ENCODE peak calls at places on chromosomes 13 and 19, in five cellular contexts. J, X, T, V and P are unnamed samples.

GRCh38 chr13:44719857-44720671 is 143.9 kb upstream of the TSC22D1 start:
- DNase-seq in J (no peak), X (no peak), T (no peak), V (no peak), P (no peak)

GRCh38 chr13:54705738-54706137 is 1677.1 kb downstream of the OLFM4 start:
- DNase-seq in J (no peak), X (no peak), T (no peak), V (no peak), P (no peak)

GRCh38 chr19:40512473-40513344 is 45.9 kb downstream of the SPTBN4 start:
- DNase-seq in J (no peak), X (no peak), T (peak; percentile 48), V (peak; percentile 35), P (peak; percentile 23)

GRCh38 chr13:95246292-95247082 is 54.8 kb downstream of the ABCC4 start:
- DNase-seq in J (no peak), X (peak; percentile 22), T (no peak), V (no peak), P (no peak)

GRCh38 chr13:39602614-39603366 is at the start of gene LHFPL6:
- DNase-seq in J (peak; percentile 64), X (peak; percentile 87), T (peak; percentile 86), V (peak; percentile 60), P (peak; percentile 73)

GRCh38 chr13:73056054-73056962 is 2.5 kb upstream of the KLF5 start:
- DNase-seq in J (no peak), X (peak; percentile 76), T (no peak), V (no peak), P (no peak)

GRCh38 chr13:71515639-71516038 is 351.4 kb downstream of the DACH1 start:
- DNase-seq in J (no peak), X (no peak), T (no peak), V (no peak), P (no peak)

GRCh38 chr19:47021536-47022139 is 2.0 kb downstream of the NPAS1 start:
- DNase-seq in J (no peak), X (no peak), T (no peak), V (no peak), P (no peak)

GRCh38 chr19:30107351-30107750 is 165.3 kb downstream of the URI1 start:
- DNase-seq in J (no peak), X (no peak), T (no peak), V (no peak), P (no peak)

GRCh38 chr19:14843169-14843568 is 5.6 kb downstream of the OR7A10 start:
- DNase-seq in J (no peak), X (no peak), T (no peak), V (no peak), P (no peak)

GRCh38 chr19:45474191-45474940 is 6.6 kb downstream of the FOSB start:
- DNase-seq in J (no peak), X (no peak), T (no peak), V (no peak), P (no peak)

GRCh38 chr13:39385621-39386231 is 217.3 kb downstream of the LHFPL6 start:
- DNase-seq in J (no peak), X (no peak), T (no peak), V (no peak), P (no peak)

GRCh38 chr19:35211545-35212230 is 16.9 kb downstream of the FAM187B start:
- DNase-seq in J (no peak), X (no peak), T (no peak), V (no peak), P (no peak)

GRCh38 chr13:23567792-23568480 is 2.3 kb upstream of the TNFRSF19 start:
- DNase-seq in J (no peak), X (no peak), T (no peak), V (no peak), P (peak; percentile 46)

GRCh38 chr13:81442904-81443303 is 1102.0 kb upstream of the SPRY2 start:
- DNase-seq in J (no peak), X (peak; percentile 4), T (no peak), V (no peak), P (no peak)

GRCh38 chr19:7527516-7528191 is 5.2 kb downstream of the MCOLN1 start:
- DNase-seq in J (no peak), X (no peak), T (no peak), V (no peak), P (no peak)

GRCh38 chr13:98965325-98965724 is 12.5 kb downstream of the DOCK9 start:
- DNase-seq in J (no peak), X (no peak), T (no peak), V (no peak), P (no peak)

GRCh38 chr19:12666305-12667048 is at the start of the genes MAN2B1 and WDR83:
- DNase-seq in J (no peak), X (peak; percentile 90), T (peak; percentile 81), V (peak; percentile 70), P (peak; percentile 65)

GRCh38 chr19:10503002-10503789 is at the start of gene KEAP1:
- DNase-seq in J (no peak), X (no peak), T (peak; percentile 58), V (no peak), P (peak; percentile 41)

GRCh38 chr13:93624371-93624777 is 397.8 kb downstream of the GPC6 start:
- DNase-seq in J (no peak), X (no peak), T (no peak), V (no peak), P (no peak)

GRCh38 chr19:1324792-1325567 is 39.3 kb downstream of the EFNA2 start:
- DNase-seq in J (no peak), X (peak; percentile 65), T (no peak), V (no peak), P (no peak)

GRCh38 chr13:40776681-40777165 is 5.7 kb upstream of the MRPS31 start:
- DNase-seq in J (no peak), X (no peak), T (no peak), V (no peak), P (no peak)

GRCh38 chr19:55384576-55385235 is 614 bp upstream of the TMEM238 start:
- DNase-seq in J (no peak), X (no peak), T (no peak), V (no peak), P (no peak)

GRCh38 chr19:55382522-55383054 is 1.5 kb downstream of the TMEM238 start:
- DNase-seq in J (no peak), X (no peak), T (no peak), V (no peak), P (no peak)

GRCh38 chr19:55385236-55385748 is 440 bp upstream of the RPL28 start:
- DNase-seq in J (peak; percentile 95), X (peak; percentile 89), T (peak; percentile 96), V (peak; percentile 90), P (peak; percentile 93)

GRCh38 chr19:55383279-55383788 is 758 bp downstream of the TMEM238 start:
- DNase-seq in J (no peak), X (no peak), T (no peak), V (no peak), P (no peak)

GRCh38 chr19:55383789-55384575 is at the start of gene TMEM238:
- DNase-seq in J (no peak), X (no peak), T (peak; percentile 70), V (peak; percentile 62), P (no peak)
- TF ChIP-seq CTCF in J (no peak), X (peak; percentile 59), T (no peak), V (peak; percentile 18), P (peak; percentile 20)

GRCh38 chr19:42199440-42200115 is 17.9 kb downstream of the DEDD2 start:
- DNase-seq in J (no peak), X (peak; percentile 85), T (no peak), V (no peak), P (no peak)
- TF ChIP-seq CTCF in J (no peak), X (peak; percentile 49), T (no peak), V (no peak), P (no peak)

GRCh38 chr13:46342538-46342937 is 44.5 kb downstream of the RUBCNL start:
- DNase-seq in J (no peak), X (no peak), T (no peak), V (no peak), P (no peak)

GRCh38 chr13:46343279-46343949 is 43.6 kb downstream of the RUBCNL start:
- DNase-seq in J (no peak), X (no peak), T (no peak), V (no peak), P (no peak)

GRCh38 chr13:46340631-46341111 is 46.4 kb downstream of the RUBCNL start:
- DNase-seq in J (no peak), X (no peak), T (no peak), V (no peak), P (no peak)

GRCh38 chr13:46341112-46341711 is 45.8 kb downstream of the RUBCNL start:
- DNase-seq in J (no peak), X (no peak), T (no peak), V (no peak), P (no peak)

GRCh38 chr13:46339035-46339666 is 47.9 kb downstream of the RUBCNL start:
- DNase-seq in J (no peak), X (no peak), T (no peak), V (no peak), P (no peak)
- TF ChIP-seq CTCF in J (no peak), X (no peak), T (no peak), V (no peak), P (no peak)

DNA sequence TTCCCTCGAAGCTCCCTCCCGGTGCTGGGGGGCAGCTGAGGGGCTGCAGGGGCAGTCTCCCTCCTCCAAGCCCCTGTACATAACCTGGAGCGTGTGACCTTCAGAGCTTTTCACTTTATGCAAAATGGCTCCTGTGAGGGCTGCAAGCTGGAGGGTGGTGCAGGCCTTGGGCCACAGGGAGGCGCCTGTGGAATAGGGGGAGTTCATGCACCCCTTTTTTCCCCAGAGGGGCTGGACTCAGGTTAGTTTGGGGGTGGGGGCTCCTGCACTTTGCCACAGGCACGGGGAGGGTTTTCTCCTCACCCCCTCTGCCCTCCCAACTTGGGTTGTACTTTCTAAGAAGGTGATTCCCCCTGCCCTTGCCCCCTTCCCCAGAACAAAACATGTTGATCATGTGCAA is 6.6 kb upstream of the PRR19 start:
- DNase-seq in J (no peak), X (no peak), T (no peak), V (no peak), P (no peak)
- TF ChIP-seq CTCF in J (no peak), X (no peak), T (no peak), V (no peak), P (no peak)

GRCh38 chr19:50486823-50487515 is 10.3 kb upstream of the GARIN5A start:
- DNase-seq in J (no peak), X (no peak), T (no peak), V (no peak), P (peak; percentile 67)
- TF ChIP-seq CTCF in J (no peak), X (peak; percentile 37), T (peak; percentile 63), V (peak; percentile 60), P (peak; percentile 70)